ENCODE peak calls at places on chromosomes 16 and 17, in nine cellular contexts. O is thyroid gland, W is K562, M is sigmoid colon, Q is left lung, I is cardiac muscle cell, S is fibroblast of lung, D is mammary epithelial cell, L is OCI-LY7. K is an unnamed sample.

GRCh38 chr16:13453325-13453724 is 466.6 kb upstream of the ERCC4 start:
- DNase-seq in W (no peak), D (peak; percentile 81), O (peak; percentile 15), L (no peak), S (peak; percentile 17), I (peak; percentile 11), Q (no peak), M (no peak), K (no peak)

GRCh38 chr17:38636054-38636453 is 30.3 kb upstream of the SRCIN1 start:
- DNase-seq in S (no peak), D (no peak), L (no peak), M (no peak), O (no peak), W (no peak), Q (no peak), I (no peak), K (no peak)

GRCh38 chr17:31089461-31089860 is 5.3 kb upstream of the NF1 start:
- DNase-seq in M (no peak), S (no peak), L (no peak), Q (no peak), O (no peak), I (no peak), W (no peak), D (no peak), K (no peak)

GRCh38 chr17:60421273-60422161 is 772 bp upstream of the CHCT1 start:
- DNase-seq in O (peak; percentile 60), Q (peak; percentile 95), I (peak; percentile 78), D (peak; percentile 26), M (peak; percentile 81), L (peak; percentile 66), S (peak; percentile 45), W (no peak), K (peak; percentile 56)

GRCh38 chr16:50038756-50039529 is 13.9 kb downstream of the CNEP1R1 start:
- DNase-seq in W (no peak), D (no peak), M (peak; percentile 73), S (no peak), I (no peak), O (peak; percentile 8), Q (no peak), L (peak; percentile 6), K (no peak)

GRCh38 chr16:8720080-8720966 is 45.9 kb downstream of the ABAT start:
- DNase-seq in L (peak; percentile 1), W (no peak), M (no peak), O (peak; percentile 73), I (peak; percentile 96), S (peak; percentile 9), Q (no peak), D (no peak), K (peak; percentile 40)

GRCh38 chr17:50129946-50130777 is at the start of gene SAMD14:
- DNase-seq in S (peak; percentile 32), L (no peak), O (no peak), M (no peak), Q (peak; percentile 82), D (no peak), W (peak; percentile 80), I (no peak), K (no peak)

GRCh38 chr17:67801626-67802175 is 23.6 kb upstream of the BPTF start:
- DNase-seq in W (peak; percentile 54), L (no peak), S (no peak), M (no peak), Q (no peak), D (peak; percentile 22), I (no peak), O (no peak), K (no peak)

GRCh38 chr17:35553310-35553709 is 7.3 kb downstream of the SLFN14 start:
- DNase-seq in D (no peak), L (no peak), O (no peak), M (no peak), I (no peak), Q (no peak), S (no peak), W (no peak), K (no peak)

GRCh38 chr16:69651217-69651616 is 75.1 kb downstream of the NQO1 start:
- DNase-seq in L (no peak), M (no peak), O (no peak), S (no peak), Q (no peak), I (no peak), D (no peak), W (no peak), K (no peak)

GRCh38 chr16:57570301-57571070 is 28.0 kb downstream of the ADGRG5 start:
- DNase-seq in S (no peak), M (no peak), O (no peak), L (no peak), D (no peak), I (no peak), W (no peak), Q (no peak), K (no peak)

GRCh38 chr16:50280932-50281331 is 14.6 kb downstream of the ADCY7 start:
- DNase-seq in S (no peak), I (no peak), W (no peak), M (no peak), O (no peak), D (no peak), L (peak; percentile 47), Q (peak; percentile 49), K (no peak)

GRCh38 chr17:15377200-15377599 is 35.8 kb upstream of the TEKT3 start:
- DNase-seq in M (no peak), I (no peak), D (peak; percentile 64), W (no peak), S (peak; percentile 86), L (no peak), Q (no peak), O (no peak), K (no peak)

DNA sequence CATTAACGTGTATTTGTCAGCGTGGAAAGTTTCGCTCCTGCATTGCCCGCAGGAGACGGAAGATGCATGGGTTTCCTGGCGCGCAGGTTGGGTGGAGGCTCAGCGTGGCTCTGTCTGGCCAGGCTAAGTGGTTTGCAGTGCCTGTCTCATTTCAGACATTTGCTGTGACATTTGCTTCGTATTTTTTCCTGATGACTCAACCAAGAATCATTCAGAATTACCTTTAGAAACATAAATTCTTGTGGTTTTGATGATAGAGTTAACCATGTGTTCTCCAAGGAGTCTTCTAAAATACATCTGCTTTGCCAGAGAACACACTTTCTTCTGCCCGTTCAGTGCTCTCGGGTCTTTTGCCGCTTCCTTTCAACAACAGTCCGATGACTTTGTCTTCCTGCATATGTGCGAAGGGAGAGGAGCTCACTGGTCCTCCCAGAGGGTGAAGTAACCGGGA is 216.8 kb downstream of the RPTOR start:
- DNase-seq in M (peak; percentile 26), S (peak; percentile 89), I (no peak), D (peak; percentile 75), W (no peak), Q (no peak), L (no peak), O (no peak), K (no peak)
- H3K4me1 ChIP-seq in M (peaks cover 11% of the 10 kb centered on the region), S (peaks cover 17% of the 10 kb centered on the region), I (no peaks in the 10 kb centered on the region), D (peaks cover 17% of the 10 kb centered on the region), W (peaks cover 3% of the 10 kb centered on the region), Q (peaks cover 15% of the 10 kb centered on the region), L (peaks cover 74% of the 10 kb centered on the region), O (no peaks in the 10 kb centered on the region), K (no peaks in the 10 kb centered on the region)

DNA sequence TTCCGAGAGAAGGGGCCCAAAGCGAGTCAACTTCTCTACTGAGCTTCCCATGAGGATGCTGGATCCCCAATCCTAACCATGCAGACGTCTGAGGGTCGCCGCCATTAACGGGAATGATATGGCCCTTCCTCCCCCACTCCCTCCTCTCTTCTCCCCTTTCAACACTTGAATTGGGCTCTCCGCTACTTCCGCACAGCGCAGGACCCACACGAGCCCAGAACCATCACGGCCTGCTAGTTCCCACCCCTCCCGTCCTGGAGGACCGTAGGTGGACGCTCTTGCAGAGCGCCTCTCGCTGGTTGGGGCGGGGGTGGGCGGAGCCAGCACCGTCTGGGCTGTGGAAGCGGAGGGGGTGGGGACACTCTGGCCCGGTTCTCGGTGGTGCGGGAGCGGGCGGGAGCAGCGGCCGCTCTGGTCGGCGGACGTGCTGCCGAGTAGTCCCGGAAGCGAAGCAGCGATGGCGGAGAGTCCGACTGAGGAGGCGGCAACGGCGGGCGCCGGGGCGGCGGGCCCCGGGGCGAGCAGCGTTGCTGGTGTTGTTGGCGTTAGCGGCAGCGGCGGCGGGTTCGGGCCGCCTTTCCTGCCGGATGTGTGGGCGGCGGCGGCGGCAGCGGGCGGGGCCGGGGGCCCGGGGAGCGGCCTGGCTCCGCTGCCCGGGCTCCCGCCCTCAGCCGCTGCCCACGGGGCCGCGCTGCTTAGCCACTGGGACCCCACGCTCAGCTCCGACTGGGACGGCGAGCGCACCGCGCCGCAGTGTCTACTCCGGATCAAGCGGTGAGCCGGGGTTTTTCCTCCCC is at the start of gene UBE2Z:
- DNase-seq in I (peak; percentile 94), Q (peak; percentile 97), S (peak; percentile 93), M (peak; percentile 96), W (peak; percentile 95), O (peak; percentile 96), D (peak; percentile 95), L (peak; percentile 95), K (peak; percentile 99)
- TF ChIP-seq CTCF in I (peak; percentile 6), Q (no peak), S (no peak), M (no peak), W (peak; percentile 43), O (no peak), D (peak; percentile 26), L (peak; percentile 62), K (peak; percentile 68)

DNA sequence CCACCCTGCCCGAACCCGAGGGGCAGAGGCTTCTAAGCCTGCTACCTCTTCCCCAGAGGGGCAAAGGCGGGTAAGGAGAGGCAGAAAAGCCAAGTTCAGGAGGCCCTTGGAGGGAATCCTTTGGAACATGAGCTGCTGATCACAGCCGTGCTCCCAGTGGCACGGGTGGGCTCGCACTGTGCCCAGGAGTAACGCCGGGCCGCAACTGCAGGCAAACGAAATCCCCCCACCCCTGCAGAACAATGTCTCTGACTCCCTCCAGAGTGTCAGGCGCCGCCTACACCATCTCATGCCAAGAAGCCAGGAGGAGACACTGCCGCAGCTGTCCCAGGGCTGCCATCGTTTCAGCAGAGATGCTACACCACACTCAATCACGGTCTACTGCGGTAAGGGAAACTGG is 8.9 kb downstream of the P4HB start:
- DNase-seq in W (no peak), O (no peak), Q (no peak), I (no peak), M (no peak), L (no peak), S (no peak), D (no peak), K (no peak)
- H3K36me3 ChIP-seq in W (peaks cover 90% of the 10 kb centered on the region), O (peaks cover 54% of the 10 kb centered on the region), Q (peaks cover 99% of the 10 kb centered on the region), I (peaks cover 43% of the 10 kb centered on the region), M (peaks cover 94% of the 10 kb centered on the region), L (peaks cover 90% of the 10 kb centered on the region), S (peaks cover 42% of the 10 kb centered on the region), D (peaks cover 34% of the 10 kb centered on the region), K (peaks cover 6% of the 10 kb centered on the region)

GRCh38 chr16:78099372-78100161 is at the start of gene WWOX:
- DNase-seq in L (peak; percentile 98), S (peak; percentile 99), I (peak; percentile 99), M (peak; percentile 98), W (peak; percentile 94), D (peak; percentile 99), Q (peak; percentile 97), O (peak; percentile 99), K (peak; percentile 98)

GRCh38 chr16:78096386-78096785 is 3.1 kb upstream of the WWOX start:
- DNase-seq in I (no peak), D (peak; percentile 18), W (no peak), M (no peak), S (no peak), L (no peak), Q (no peak), O (no peak), K (no peak)

GRCh38 chr16:78098544-78099371 is 696 bp upstream of the WWOX start:
- DNase-seq in Q (no peak), S (no peak), L (no peak), W (no peak), O (no peak), D (no peak), I (no peak), M (no peak), K (no peak)

GRCh38 chr16:78098087-78098486 is 1.4 kb upstream of the WWOX start:
- DNase-seq in L (no peak), D (no peak), M (no peak), I (no peak), W (no peak), S (no peak), Q (no peak), O (no peak), K (no peak)

GRCh38 chr16:78097522-78097921 is 1.9 kb upstream of the WWOX start:
- DNase-seq in L (no peak), M (no peak), W (no peak), Q (no peak), I (no peak), S (no peak), O (no peak), D (peak; percentile 76), K (no peak)
- H3K4me1 ChIP-seq in L (peaks cover 11% of the 10 kb centered on the region), M (peaks cover 7% of the 10 kb centered on the region), W (peaks cover 13% of the 10 kb centered on the region), Q (peaks cover 7% of the 10 kb centered on the region), I (no peaks in the 10 kb centered on the region), S (no peaks in the 10 kb centered on the region), O (peaks cover 22% of the 10 kb centered on the region), D (peaks cover 14% of the 10 kb centered on the region), K (no peaks in the 10 kb centered on the region)